ENCODE peak calls at places on chromosome 3, in four cellular contexts. I is posterior vena cava, X is NCI-H748 treated with DMSO at 0.1 percent for 48 hours, S is NCI-H1092 treated with DMSO at 0.1 percent for 48 hours. R is an unnamed sample.

GRCh38 chr3:184145120-184145524 is 10.0 kb downstream of the EIF2B5 start:
- DNase-seq in I (no peak), X (no peak), S (peak; percentile 15), R (peak; percentile 70)

GRCh38 chr3:161770532-161771386 is 274.2 kb downstream of the OTOL1 start:
- DNase-seq in I (no peak), X (peak; percentile 34), S (no peak), R (no peak)

GRCh38 chr3:195883801-195884200 is 24.6 kb downstream of the TNK2 start:
- DNase-seq in I (no peak), X (no peak), S (no peak), R (no peak)

GRCh38 chr3:197539651-197540051 is 16.1 kb downstream of the BDH1 start:
- DNase-seq in I (no peak), X (no peak), S (no peak), R (no peak)

GRCh38 chr3:123733805-123734526 is 149.1 kb upstream of the HACD2 start:
- DNase-seq in I (no peak), X (no peak), S (no peak), R (no peak)

GRCh38 chr3:119636194-119636593 is 24.2 kb downstream of the POPDC2 start:
- DNase-seq in I (no peak), X (no peak), S (no peak), R (no peak)

GRCh38 chr3:113275876-113276580 is 64.7 kb downstream of the BOC start:
- DNase-seq in I (no peak), X (peak; percentile 39), S (peak; percentile 85), R (peak; percentile 74)

GRCh38 chr3:79724206-79724605 is 43.6 kb downstream of the ROBO1 start:
- DNase-seq in I (peak; percentile 49), X (no peak), S (peak; percentile 18), R (no peak)

GRCh38 chr3:52769786-52770445 is 824 bp downstream of the NEK4 start:
- DNase-seq in I (no peak), X (no peak), S (no peak), R (peak; percentile 30)

GRCh38 chr3:129701161-129701560 is 94.7 kb upstream of the PLXND1 start:
- DNase-seq in I (no peak), X (no peak), S (no peak), R (peak; percentile 55)

GRCh38 chr3:185837409-185837808 is 12.6 kb upstream of the IGF2BP2 start:
- DNase-seq in I (no peak), X (no peak), S (no peak), R (no peak)

GRCh38 chr3:131282379-131282778 is 99.2 kb upstream of the NUDT16 start:
- DNase-seq in I (no peak), X (no peak), S (no peak), R (no peak)

GRCh38 chr3:143139786-143140185 is 20.2 kb downstream of the CHST2 start:
- DNase-seq in I (no peak), X (no peak), S (no peak), R (no peak)

GRCh38 chr3:114790752-114791151 is 356.3 kb downstream of the ZBTB20 start:
- DNase-seq in I (no peak), X (no peak), S (no peak), R (no peak)

GRCh38 chr3:58531555-58531954 is 5.4 kb downstream of the ACOX2 start:
- DNase-seq in I (no peak), X (no peak), S (no peak), R (no peak)

GRCh38 chr3:41323860-41324259 is 124.6 kb downstream of the CTNNB1 start:
- DNase-seq in I (no peak), X (no peak), S (no peak), R (no peak)

GRCh38 chr3:33652736-33653135 is 65.3 kb downstream of the CLASP2 start:
- DNase-seq in I (no peak), X (no peak), S (no peak), R (no peak)

GRCh38 chr3:125121246-125122010 is 65.6 kb upstream of the HEG1 start:
- DNase-seq in I (no peak), X (no peak), S (no peak), R (no peak)

GRCh38 chr3:5756443-5756842 is 568.9 kb downstream of the EDEM1 start:
- DNase-seq in I (no peak), X (no peak), S (no peak), R (no peak)

GRCh38 chr3:145175626-145176025 is 985.4 kb downstream of the PLOD2 start:
- DNase-seq in I (no peak), X (no peak), S (no peak), R (no peak)

GRCh38 chr3:65597952-65598413 is 440.7 kb downstream of the MAGI1 start:
- DNase-seq in I (no peak), X (no peak), S (no peak), R (peak; percentile 36)

GRCh38 chr3:100023150-100023549 is 91.2 kb downstream of the FILIP1L start:
- DNase-seq in I (no peak), X (peak; percentile 31), S (peak; percentile 20), R (peak; percentile 81)

GRCh38 chr3:149015383-149015782 is 24.0 kb downstream of the GYG1 start:
- DNase-seq in I (no peak), X (no peak), S (no peak), R (no peak)

GRCh38 chr3:126197854-126198584 is 17.6 kb upstream of the ALDH1L1 start:
- DNase-seq in I (no peak), X (peak; percentile 35), S (peak; percentile 30), R (peak; percentile 21)

GRCh38 chr3:25027639-25028038 is 400.4 kb upstream of the RARB start:
- DNase-seq in I (no peak), X (no peak), S (no peak), R (peak; percentile 41)

GRCh38 chr3:53134631-53135232 is 4.5 kb upstream of the RFT1 start:
- DNase-seq in I (peak; percentile 90), X (peak; percentile 13), S (peak; percentile 62), R (peak; percentile 89)

GRCh38 chr3:56837196-56837955 is 35.6 kb upstream of the ARHGEF3 start:
- DNase-seq in I (no peak), X (no peak), S (no peak), R (peak; percentile 24)

GRCh38 chr3:124962403-124962940 is 27.9 kb upstream of the MUC13 start:
- DNase-seq in I (no peak), X (no peak), S (no peak), R (peak; percentile 22)

GRCh38 chr3:149021830-149022229 is 30.5 kb downstream of the GYG1 start:
- DNase-seq in I (no peak), X (no peak), S (no peak), R (no peak)

GRCh38 chr3:81443948-81444347 is 317.5 kb downstream of the GBE1 start:
- DNase-seq in I (no peak), X (no peak), S (no peak), R (no peak)